ENCODE peak calls at places on chromosomes 16 and 17, in six cellular contexts. D, I, G, Z, J and K are unnamed samples.

GRCh38 chr16:77690416-77690815 is 31.9 kb upstream of the NUDT7 start:
- DNase-seq in J (no peak), D (no peak), Z (no peak), G (no peak), I (no peak), K (no peak)

GRCh38 chr16:58615280-58615679 is 14.3 kb downstream of the CNOT1 start:
- DNase-seq in Z (no peak), I (no peak), G (no peak), J (no peak), D (no peak), K (no peak)

GRCh38 chr17:45850468-45850867 is 5.8 kb downstream of the SPPL2C start:
- DNase-seq in J (no peak), Z (no peak), D (no peak), G (no peak), I (no peak), K (no peak)

GRCh38 chr16:88345031-88345942 is 37.5 kb upstream of the ZNF469 start:
- DNase-seq in G (no peak), I (no peak), D (no peak), J (no peak), Z (no peak), K (peak)

GRCh38 chr17:2087597-2088211 is 32.8 kb downstream of the HIC1 start:
- DNase-seq in J (no peak), D (no peak), G (no peak), I (no peak), Z (no peak), K (no peak)

GRCh38 chr16:57245472-57246113 is 534 bp downstream of the ARL2BP start:
- DNase-seq in G (no peak), D (peak), J (no peak), I (peak), Z (no peak), K (peak)

GRCh38 chr16:70809392-70810060 is 8.6 kb upstream of the VAC14 start:
- DNase-seq in J (no peak), Z (no peak), D (no peak), G (no peak), I (no peak), K (no peak)

GRCh38 chr17:55322451-55322985 is 57.8 kb downstream of the HLF start:
- DNase-seq in G (no peak), I (no peak), J (no peak), D (no peak), Z (no peak), K (no peak)

GRCh38 chr16:88678224-88678979 is 7.9 kb downstream of the SNAI3 start:
- DNase-seq in D (no peak), G (no peak), Z (peak), I (no peak), J (no peak), K (peak)

GRCh38 chr17:4588862-4589625 is 4.7 kb downstream of the SMTNL2 start:
- DNase-seq in D (no peak), G (no peak), Z (no peak), J (no peak), I (no peak), K (no peak)

GRCh38 chr16:22225060-22225459 is 19.0 kb downstream of the EEF2K start:
- DNase-seq in J (no peak), G (no peak), D (no peak), Z (no peak), I (peak), K (no peak)

GRCh38 chr16:12637002-12637401 is 166.7 kb downstream of the CPPED1 start:
- DNase-seq in J (no peak), G (no peak), Z (no peak), D (no peak), I (no peak), K (no peak)

GRCh38 chr17:19510903-19511302 is 22.8 kb upstream of the SLC47A1 start:
- DNase-seq in G (no peak), I (no peak), J (no peak), Z (no peak), D (no peak), K (no peak)

GRCh38 chr17:19513897-19514488 is 19.7 kb upstream of the SLC47A1 start:
- DNase-seq in Z (peak), D (peak), G (peak), J (peak), I (peak), K (peak)

GRCh38 chr17:19502517-19502916 is 31.1 kb upstream of the SLC47A1 start:
- DNase-seq in I (no peak), G (no peak), Z (no peak), J (peak), D (no peak), K (no peak)

GRCh38 chr17:19507673-19508326 is 25.9 kb upstream of the SLC47A1 start:
- DNase-seq in J (peak), D (peak), Z (peak), I (peak), G (peak), K (peak)

GRCh38 chr17:19508327-19508867 is 25.3 kb upstream of the SLC47A1 start:
- DNase-seq in D (peak), Z (no peak), G (no peak), I (peak), J (peak), K (peak)
- H3K4me3 ChIP-seq in D (peak), Z (peak), G (peak), I (peak), J (peak), K (peak)

GRCh38 chr17:50541402-50541915 is 5.5 kb upstream of the SPATA20 start:
- DNase-seq in J (no peak), G (no peak), D (no peak), Z (no peak), I (no peak), K (no peak)
- H3K4me3 ChIP-seq in J (peak), G (peak), D (peak), Z (peak), I (peak), K (peak)

GRCh38 chr17:51044964-51045363 is 75.7 kb downstream of the SPAG9 start:
- DNase-seq in G (no peak), D (no peak), I (no peak), J (no peak), Z (no peak), K (no peak)
- H3K4me3 ChIP-seq in G (no peak), D (no peak), I (no peak), J (no peak), Z (no peak), K (no peak)

DNA sequence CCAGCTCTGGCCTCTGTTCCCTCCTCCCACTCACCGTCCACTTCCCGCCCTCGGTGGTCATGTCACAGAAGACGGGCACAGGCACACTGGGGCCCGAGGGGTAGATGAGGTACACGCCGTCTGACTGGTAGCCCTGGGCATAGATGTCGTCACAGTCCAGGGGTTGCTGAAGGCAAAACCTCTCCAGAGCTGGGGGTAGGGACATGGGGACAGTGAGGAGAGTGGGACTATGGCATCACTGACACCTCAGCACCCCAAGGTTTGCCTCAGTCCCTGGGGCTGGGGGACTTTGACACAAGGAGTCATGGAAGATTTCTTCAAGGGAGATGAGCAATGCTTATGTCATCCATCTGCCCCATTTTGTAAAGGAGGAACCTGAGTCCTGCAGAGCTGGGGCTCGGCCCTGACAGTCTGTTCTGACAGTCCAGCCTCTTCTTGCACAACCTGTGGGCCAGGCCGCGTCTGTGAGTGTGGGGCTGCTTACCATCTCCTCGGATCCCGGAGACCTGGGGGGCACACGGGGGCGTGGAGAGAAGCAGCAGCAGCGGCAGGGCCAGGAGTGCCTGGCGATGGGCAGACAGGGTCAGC is 620 bp downstream of the MFAP4 start:
- DNase-seq in G (peak), J (no peak), Z (peak), D (peak), I (peak), K (no peak)
- H3K4me3 ChIP-seq in G (peak), J (no peak), Z (peak), D (peak), I (peak), K (no peak)

GRCh38 chr16:9089660-9090059 is 1.8 kb upstream of the HAPSTR1 start:
- DNase-seq in Z (no peak), D (no peak), G (no peak), I (no peak), J (no peak), K (no peak)
- H3K4me3 ChIP-seq in Z (no peak), D (no peak), G (no peak), I (peak), J (no peak), K (no peak)